ENCODE peak calls at places on chromosome 6, in ten cellular contexts. H is cardiac fibroblast; G is fibroblast of the conjunctiva; V is AG20443; B is activated CD4-positive, alpha-beta T cell treated with anti-CD3 and anti-CD28 coated beads for 4 hours; X is HS-27A; P is WTC11; L is caudate nucleus; J is endothelial cell; Z is GM20000. E is an unnamed sample.

GRCh38 chr6:160437153-160437552 is 89.0 kb downstream of the SLC22A3 start:
- DNase-seq in Z (no peak), V (no peak), L (no peak), G (no peak), P (no peak), H (no peak), J (no peak), X (no peak), B (no peak), E (no peak)

GRCh38 chr6:169224185-169224695 is 29.4 kb downstream of the THBS2 start:
- DNase-seq in P (no peak), J (no peak), X (no peak), L (no peak), H (peak), V (no peak), G (no peak), B (no peak), Z (no peak), E (peak)

GRCh38 chr6:38476141-38476540 is 163.6 kb downstream of the BTBD9 start:
- DNase-seq in P (no peak), X (no peak), L (no peak), V (no peak), J (no peak), G (no peak), Z (no peak), B (no peak), H (peak), E (no peak)

GRCh38 chr6:144265390-144265789 is 19.7 kb upstream of the UTRN start:
- DNase-seq in G (no peak), B (no peak), P (peak), J (peak), V (peak), Z (peak), H (peak), L (no peak), X (peak), E (no peak)

GRCh38 chr6:65706436-65706835 is 590 bp downstream of the EYS start:
- DNase-seq in L (no peak), B (no peak), H (no peak), X (no peak), V (no peak), G (no peak), Z (no peak), P (no peak), J (no peak), E (no peak)

GRCh38 chr6:36120539-36120938 is 9.8 kb upstream of the MAPK13 start:
- DNase-seq in Z (peak), H (no peak), L (no peak), X (no peak), V (no peak), P (no peak), B (peak), G (no peak), J (no peak), E (no peak)

GRCh38 chr6:15620616-15621015 is 42.2 kb downstream of the DTNBP1 start:
- DNase-seq in X (no peak), P (no peak), H (no peak), V (no peak), L (no peak), B (no peak), J (no peak), Z (no peak), G (no peak), E (no peak)

GRCh38 chr6:55069132-55069781 is 105.1 kb upstream of the HCRTR2 start:
- DNase-seq in V (peak), X (peak), H (peak), P (peak), G (peak), L (no peak), Z (peak), B (no peak), J (peak), E (peak)

GRCh38 chr6:24330137-24330732 is 27.6 kb downstream of the DCDC2 start:
- DNase-seq in V (no peak), X (no peak), H (no peak), L (no peak), J (no peak), P (no peak), Z (no peak), G (no peak), B (no peak), E (no peak)

E was measured in COLO829.